ENCODE peak calls at places on chromosomes 16 and 17, in ten cellular contexts. Q is Right ventricle myocardium superior; M is sigmoid colon; Y is A549; S is heart left ventricle; P is GM13977; V is HCEC 1CT; A is memory B cell; U is CD8-positive, alpha-beta memory T cell; R is NCI-H226. H is an unnamed sample.

GRCh38 chr17:29565643-29566472 is 979 bp downstream of the ABHD15 start:
- DNase-seq in S (peak; percentile 12), M (peak; percentile 63), P (peak; percentile 73), Y (peak; percentile 70), R (peak; percentile 33), U (peak; percentile 39), Q (peak; percentile 71), A (no peak), V (no peak), H (no peak)

GRCh38 chr17:12680407-12680897 is 14.8 kb downstream of the MYOCD start:
- DNase-seq in Y (no peak), A (no peak), R (no peak), P (no peak), S (no peak), Q (no peak), V (no peak), M (peak; percentile 83), U (no peak), H (no peak)

GRCh38 chr16:79573881-79574280 is 26.7 kb downstream of the MAF start:
- DNase-seq in R (no peak), M (no peak), A (no peak), Y (no peak), Q (no peak), S (no peak), P (no peak), V (no peak), U (no peak), H (no peak)

GRCh38 chr16:86579268-86580062 is 1.1 kb downstream of the FOXL1 start:
- DNase-seq in Y (no peak), P (no peak), U (no peak), R (no peak), Q (no peak), M (no peak), A (no peak), V (peak; percentile 30), S (no peak), H (no peak)

GRCh38 chr17:83191388-83192160 is 112.2 kb downstream of the METRNL start:
- DNase-seq in Q (no peak), S (peak; percentile 8), A (no peak), U (no peak), V (no peak), Y (no peak), M (peak; percentile 50), R (no peak), P (no peak), H (no peak)

GRCh38 chr16:56869513-56870270 is 4.7 kb downstream of the SLC12A3 start:
- DNase-seq in Q (no peak), R (peak; percentile 24), Y (peak; percentile 66), S (no peak), M (no peak), A (peak; percentile 42), U (no peak), V (peak; percentile 32), P (peak; percentile 59), H (peak; percentile 31)

GRCh38 chr16:89193576-89194293 is 6.6 kb downstream of the SLC22A31 start:
- DNase-seq in R (no peak), Y (no peak), Q (peak; percentile 39), P (no peak), U (no peak), S (no peak), A (no peak), V (no peak), M (no peak), H (no peak)

GRCh38 chr17:63249256-63250006 is 196.7 kb downstream of the CYB561 start:
- DNase-seq in A (no peak), S (no peak), U (no peak), V (peak; percentile 23), Y (no peak), R (no peak), Q (no peak), M (no peak), P (no peak), H (no peak)

GRCh38 chr16:5379948-5380347 is 282.4 kb upstream of the EEF2KMT start:
- DNase-seq in U (no peak), Y (no peak), R (no peak), Q (no peak), A (no peak), S (no peak), P (no peak), M (no peak), V (no peak), H (no peak)

GRCh38 chr16:86193528-86194193 is 294.7 kb downstream of the IRF8 start:
- DNase-seq in R (no peak), A (no peak), Q (no peak), U (no peak), Y (no peak), V (no peak), S (no peak), M (no peak), P (no peak), H (no peak)

GRCh38 chr17:77845541-77846225 is 112.8 kb upstream of the TNRC6C start:
- DNase-seq in R (no peak), Q (peak; percentile 24), V (no peak), M (no peak), U (no peak), P (no peak), S (no peak), Y (no peak), A (no peak), H (no peak)

GRCh38 chr17:42178817-42179216 is 2.1 kb downstream of the KCNH4 start:
- DNase-seq in S (no peak), Y (no peak), M (no peak), Q (no peak), V (no peak), P (peak; percentile 75), U (peak; percentile 31), A (no peak), R (no peak), H (no peak)

GRCh38 chr16:29702307-29702706 is 23.3 kb downstream of the QPRT start:
- DNase-seq in Y (no peak), U (peak; percentile 40), S (no peak), Q (no peak), M (no peak), V (no peak), A (no peak), R (no peak), P (peak; percentile 46), H (no peak)

GRCh38 chr16:85205747-85206471 is 93.6 kb upstream of the CIBAR2 start:
- DNase-seq in S (no peak), V (peak; percentile 62), Q (peak; percentile 49), Y (no peak), A (no peak), P (no peak), R (no peak), M (no peak), U (no peak), H (no peak)

GRCh38 chr17:21705021-21705601 is 12.8 kb downstream of the KCNJ18 start:
- DNase-seq in P (no peak), U (no peak), S (no peak), V (no peak), R (no peak), Q (no peak), A (no peak), M (no peak), Y (no peak), H (no peak)

GRCh38 chr17:61410100-61410551 is 10.5 kb downstream of the TBX2 start:
- DNase-seq in S (no peak), U (no peak), Q (peak; percentile 35), R (no peak), P (peak; percentile 23), V (no peak), M (peak; percentile 57), A (no peak), Y (no peak), H (no peak)

GRCh38 chr17:27804113-27804512 is 3.8 kb upstream of the NOS2 start:
- DNase-seq in A (no peak), P (no peak), S (no peak), V (no peak), Q (no peak), Y (no peak), M (no peak), U (no peak), R (no peak), H (no peak)

GRCh38 chr17:65554568-65555223 is 6.8 kb downstream of the AXIN2 start:
- DNase-seq in S (peak; percentile 68), U (no peak), R (no peak), P (no peak), M (peak; percentile 84), V (no peak), Y (no peak), Q (peak; percentile 70), A (no peak), H (no peak)

GRCh38 chr17:81821603-81822311 is 11.3 kb downstream of the MCRIP1 start:
- DNase-seq in M (peak; percentile 93), A (no peak), S (peak; percentile 85), R (peak; percentile 86), P (no peak), V (peak; percentile 41), U (no peak), Q (peak; percentile 90), Y (peak; percentile 93), H (no peak)

GRCh38 chr17:79841369-79842135 is 2.3 kb upstream of the CBX4 start:
- DNase-seq in U (no peak), S (no peak), R (no peak), A (peak; percentile 43), M (no peak), Q (no peak), P (no peak), V (no peak), Y (no peak), H (no peak)

GRCh38 chr17:57966875-57967274 is 11.7 kb upstream of the CUEDC1 start:
- DNase-seq in S (no peak), Y (no peak), R (no peak), Q (no peak), A (no peak), U (no peak), M (no peak), P (no peak), V (no peak), H (no peak)

GRCh38 chr17:38869647-38870258 is at the start of gene LASP1:
- DNase-seq in R (peak; percentile 90), Q (peak; percentile 93), Y (peak; percentile 83), S (peak; percentile 91), V (peak; percentile 86), A (peak; percentile 87), P (peak; percentile 93), M (peak; percentile 94), U (peak; percentile 81), H (peak; percentile 87)

GRCh38 chr17:65564793-65565192 is 3.3 kb upstream of the AXIN2 start:
- DNase-seq in U (no peak), A (no peak), Y (no peak), R (no peak), M (peak; percentile 84), P (no peak), Q (peak; percentile 43), V (no peak), S (no peak), H (no peak)

GRCh38 chr16:85601730-85602401 is 11.3 kb upstream of the GSE1 start:
- DNase-seq in P (no peak), R (no peak), Q (peak; percentile 74), Y (no peak), M (peak; percentile 86), S (no peak), A (no peak), V (no peak), U (no peak), H (no peak)

GRCh38 chr17:61296058-61296457 is 103.6 kb upstream of the TBX2 start:
- DNase-seq in U (no peak), R (no peak), S (no peak), Q (no peak), Y (no peak), A (no peak), P (no peak), V (no peak), M (no peak), H (no peak)

GRCh38 chr16:1781758-1782407 is 488 bp downstream of the SPSB3 start:
- DNase-seq in P (no peak), S (peak; percentile 17), U (peak; percentile 24), V (peak; percentile 23), A (no peak), M (no peak), R (no peak), Y (peak; percentile 35), Q (peak; percentile 50), H (no peak)

GRCh38 chr17:77212081-77212832 is 71.5 kb downstream of the SEC14L1 start:
- DNase-seq in P (peak; percentile 93), R (no peak), Y (no peak), U (no peak), Q (no peak), V (no peak), M (peak; percentile 56), A (peak; percentile 42), S (no peak), H (no peak)

GRCh38 chr17:61847659-61848058 is 15.7 kb downstream of the BRIP1 start:
- DNase-seq in S (no peak), Q (no peak), R (no peak), U (no peak), A (no peak), M (no peak), V (no peak), Y (no peak), P (no peak), H (no peak)